ENCODE peak calls at places on chromosomes 12 and 14, in ten cellular contexts. U is stimulated activated CD4-positive, alpha-beta T cell treated with anti-CD3 and anti-CD28 coated beads, Interleukin-2, amount 100 ng/mL, for 4 hours; K is EL; J is cardiac fibroblast; F is Peyer's patch; O is K562; A is osteocyte; H is activated CD4-positive, alpha-beta T cell treated with anti-CD3 and anti-CD28 coated beads, Interleukin-2, amount 10 ng/mL, durations not matched to agents 7 days and 5 days; L is hepatic stellate cell; S is anterior cingulate cortex. T is an unnamed sample.

GRCh38 chr12:31906581-31907286 is 52.5 kb upstream of the RESF1 start:
- DNase-seq in L (no peak), A (no peak), F (no peak), S (no peak), J (peak), U (no peak), O (no peak), H (no peak), K (no peak), T (no peak)

GRCh38 chr12:55930771-55931316 is at the start of gene DGKA:
- DNase-seq in H (peak), S (no peak), F (peak), A (no peak), K (peak), U (peak), O (peak), L (peak), J (peak), T (peak)

GRCh38 chr14:100450736-100451135 is 127.6 kb downstream of the SLC25A47 start:
- DNase-seq in F (no peak), L (no peak), S (no peak), U (no peak), O (no peak), J (no peak), H (no peak), K (no peak), A (no peak), T (no peak)

GRCh38 chr12:47277972-47278448 is 198.3 kb upstream of the AMIGO2 start:
- DNase-seq in L (peak), O (peak), U (peak), J (peak), K (peak), H (no peak), A (no peak), F (no peak), S (no peak), T (peak)

GRCh38 chr14:84390010-84390409 is 1139.9 kb upstream of the FLRT2 start:
- DNase-seq in O (no peak), F (no peak), S (no peak), H (no peak), A (no peak), K (no peak), L (no peak), U (no peak), J (no peak), T (no peak)

GRCh38 chr14:54758041-54758440 is 144.6 kb downstream of the GCH1 start:
- DNase-seq in H (no peak), F (no peak), S (no peak), A (no peak), O (no peak), K (no peak), J (no peak), L (no peak), U (no peak), T (no peak)

GRCh38 chr14:90398315-90398811 is 1.5 kb downstream of the CALM1 start:
- DNase-seq in H (peak), A (no peak), L (peak), J (no peak), F (peak), K (peak), S (peak), O (peak), U (peak), T (no peak)

GRCh38 chr12:26971963-26972362 is 33.7 kb downstream of the FGFR1OP2 start:
- DNase-seq in O (no peak), F (no peak), H (peak), L (no peak), S (no peak), K (no peak), J (no peak), A (no peak), U (peak), T (no peak)

GRCh38 chr12:32870716-32871115 is 25.9 kb downstream of the PKP2 start:
- DNase-seq in L (no peak), F (no peak), H (no peak), O (no peak), S (no peak), J (peak), U (no peak), K (no peak), A (no peak), T (no peak)

T was measured in head of caudate nucleus.